ENCODE peak calls at places on chromosomes 2 and 18, in seven cellular contexts. V, B, W, D, Z, K and M are unnamed samples.

GRCh38 chr2:171630812-171631626 is 56.2 kb upstream of the DYNC1I2 start:
- DNase-seq in V (no peak), B (no peak), W (no peak), D (peak; percentile 75), Z (no peak), K (no peak), M (peak; percentile 0)

GRCh38 chr2:20561703-20562454 is 89.0 kb downstream of the HS1BP3 start:
- DNase-seq in V (no peak), B (no peak), W (no peak), D (peak; percentile 60), Z (no peak), K (no peak), M (no peak)

GRCh38 chr2:121338281-121338680 is 53.3 kb upstream of the TFCP2L1 start:
- DNase-seq in V (no peak), B (no peak), W (no peak), D (no peak), Z (no peak), K (no peak), M (peak; percentile 2)

GRCh38 chr18:23629444-23629946 is 33.2 kb downstream of the ANKRD29 start:
- DNase-seq in V (no peak), B (no peak), W (no peak), D (no peak), Z (peak; percentile 61), K (no peak), M (peak; percentile 93)

GRCh38 chr18:66136039-66136438 is 385.2 kb downstream of the CDH7 start:
- DNase-seq in V (no peak), B (no peak), W (no peak), D (no peak), Z (no peak), K (no peak), M (peak; percentile 91)

GRCh38 chr2:146312899-146313298 is 1531.9 kb upstream of the ACVR2A start:
- DNase-seq in V (no peak), B (peak; percentile 3), W (no peak), D (peak; percentile 44), Z (no peak), K (peak; percentile 16), M (peak; percentile 0)

GRCh38 chr18:10377956-10378355 is 76.5 kb upstream of the APCDD1 start:
- DNase-seq in V (no peak), B (no peak), W (no peak), D (no peak), Z (no peak), K (no peak), M (no peak)

GRCh38 chr2:34147780-34148179 is 548.7 kb upstream of the FAM98A start:
- DNase-seq in V (no peak), B (no peak), W (no peak), D (no peak), Z (no peak), K (no peak), M (no peak)

GRCh38 chr2:43340066-43340465 is 113.7 kb upstream of the ZFP36L2 start:
- DNase-seq in V (no peak), B (no peak), W (no peak), D (peak; percentile 91), Z (peak; percentile 13), K (no peak), M (no peak)

GRCh38 chr18:13284330-13285027 is 65.9 kb downstream of the LDLRAD4 start:
- DNase-seq in V (no peak), B (no peak), W (no peak), D (no peak), Z (no peak), K (no peak), M (no peak)

GRCh38 chr2:58680938-58681337 is 439.8 kb upstream of the FANCL start:
- DNase-seq in V (no peak), B (no peak), W (no peak), D (peak; percentile 2), Z (no peak), K (no peak), M (peak; percentile 25)

GRCh38 chr2:61906187-61906470 is 655 bp downstream of the COMMD1 start:
- DNase-seq in V (no peak), B (no peak), W (no peak), D (no peak), Z (no peak), K (no peak), M (no peak)

GRCh38 chr2:196949116-196949515 is 22.6 kb upstream of the PGAP1 start:
- DNase-seq in V (no peak), B (no peak), W (no peak), D (no peak), Z (no peak), K (no peak), M (peak; percentile 21)

GRCh38 chr2:216388046-216388884 is 16.0 kb upstream of the MARCHF4 start:
- DNase-seq in V (no peak), B (no peak), W (no peak), D (no peak), Z (no peak), K (no peak), M (peak; percentile 12)

GRCh38 chr2:51165534-51166260 is 133.8 kb upstream of the NRXN1 start:
- DNase-seq in V (no peak), B (peak; percentile 54), W (no peak), D (no peak), Z (no peak), K (no peak), M (peak; percentile 88)

GRCh38 chr2:206259615-206260426 is 14.6 kb upstream of the ZDBF2 start:
- DNase-seq in V (no peak), B (no peak), W (no peak), D (no peak), Z (no peak), K (no peak), M (no peak)

GRCh38 chr2:195428673-195429072 is 228.4 kb upstream of the SLC39A10 start:
- DNase-seq in V (no peak), B (no peak), W (no peak), D (no peak), Z (no peak), K (no peak), M (no peak)

GRCh38 chr2:102455061-102455670 is 17.9 kb upstream of the SLC9A4 start:
- DNase-seq in V (no peak), B (no peak), W (no peak), D (no peak), Z (no peak), K (no peak), M (no peak)

GRCh38 chr2:69830045-69830905 is 815 bp downstream of the GMCL1 start:
- DNase-seq in V (no peak), B (peak; percentile 44), W (peak; percentile 26), D (peak; percentile 29), Z (peak; percentile 17), K (peak; percentile 30), M (peak; percentile 51)

GRCh38 chr2:136448435-136448834 is 316.9 kb upstream of the THSD7B start:
- DNase-seq in V (no peak), B (no peak), W (no peak), D (no peak), Z (no peak), K (no peak), M (peak; percentile 94)

GRCh38 chr18:22559414-22560282 is 141.9 kb upstream of the CTAGE1 start:
- DNase-seq in V (peak; percentile 82), B (no peak), W (no peak), D (peak; percentile 89), Z (peak; percentile 50), K (peak; percentile 33), M (peak; percentile 53)

GRCh38 chr18:33612632-33613031 is 34.6 kb downstream of the ASXL3 start:
- DNase-seq in V (no peak), B (no peak), W (no peak), D (no peak), Z (no peak), K (no peak), M (peak; percentile 38)

GRCh38 chr2:168718622-168719021 is 83.8 kb upstream of the NOSTRIN start:
- DNase-seq in V (no peak), B (no peak), W (no peak), D (no peak), Z (no peak), K (no peak), M (no peak)

GRCh38 chr2:47270421-47270820 is 115.3 kb upstream of the STPG4 start:
- DNase-seq in V (peak; percentile 76), B (no peak), W (no peak), D (no peak), Z (no peak), K (no peak), M (no peak)

GRCh38 chr18:49754866-49755265 is 58.5 kb downstream of the ACAA2 start:
- DNase-seq in V (no peak), B (no peak), W (no peak), D (no peak), Z (no peak), K (no peak), M (no peak)

GRCh38 chr2:43905871-43906270 is 67.1 kb downstream of the ABCG8 start:
- DNase-seq in V (no peak), B (no peak), W (no peak), D (peak; percentile 44), Z (no peak), K (no peak), M (no peak)

GRCh38 chr2:134379293-134379692 is 125.4 kb downstream of the MGAT5 start:
- DNase-seq in V (peak; percentile 36), B (no peak), W (no peak), D (peak; percentile 67), Z (no peak), K (no peak), M (no peak)

GRCh38 chr18:29644276-29644675 is 1398.3 kb downstream of the DSC3 start:
- DNase-seq in V (no peak), B (no peak), W (no peak), D (peak; percentile 28), Z (no peak), K (no peak), M (no peak)

GRCh38 chr18:70366670-70367069 is 77.8 kb downstream of the SOCS6 start:
- DNase-seq in V (no peak), B (no peak), W (no peak), D (peak; percentile 27), Z (no peak), K (no peak), M (no peak)

GRCh38 chr2:42804891-42805290 is 12.5 kb upstream of the HAAO start:
- DNase-seq in V (no peak), B (no peak), W (no peak), D (no peak), Z (no peak), K (no peak), M (peak; percentile 7)

GRCh38 chr2:172743143-172743542 is 7.5 kb downstream of the RAPGEF4 start:
- DNase-seq in V (no peak), B (no peak), W (no peak), D (no peak), Z (no peak), K (no peak), M (peak; percentile 86)

GRCh38 chr2:172052000-172052983 is 33.0 kb upstream of the DLX1 start:
- DNase-seq in V (no peak), B (no peak), W (no peak), D (peak; percentile 34), Z (no peak), K (peak; percentile 86), M (peak; percentile 87)

GRCh38 chr2:153163055-153163454 is 315.5 kb downstream of the RPRM start:
- DNase-seq in V (no peak), B (no peak), W (no peak), D (no peak), Z (no peak), K (peak; percentile 58), M (peak; percentile 68)

GRCh38 chr2:74228772-74229171 is 30.4 kb downstream of the MTHFD2 start:
- DNase-seq in V (no peak), B (no peak), W (no peak), D (no peak), Z (no peak), K (no peak), M (peak; percentile 32)

GRCh38 chr2:24917086-24917485 is 3.0 kb downstream of the ADCY3 start:
- DNase-seq in V (no peak), B (peak; percentile 7), W (no peak), D (no peak), Z (no peak), K (no peak), M (no peak)

GRCh38 chr2:28480403-28481049 is 15.3 kb upstream of the PLB1 start:
- DNase-seq in V (no peak), B (no peak), W (no peak), D (no peak), Z (no peak), K (no peak), M (no peak)

GRCh38 chr2:168611896-168612650 is 156.0 kb downstream of the CERS6 start:
- DNase-seq in V (no peak), B (no peak), W (no peak), D (no peak), Z (no peak), K (no peak), M (no peak)

GRCh38 chr2:168798076-168798887 is 4.2 kb upstream of the NOSTRIN start:
- DNase-seq in V (no peak), B (no peak), W (no peak), D (no peak), Z (no peak), K (no peak), M (peak; percentile 75)